ENCODE peak calls at places on chromosomes 1 and 21, in ten cellular contexts. One of them, this sample, is unnamed.

GRCh38 chr1:218439541-218440295 is 94.6 kb downstream of the TGFB2 start:
- DNase-seq in neural crest cell: no peak
- DNase-seq in A549: no peak
- DNase-seq in cardiac fibroblast: no peak
- DNase-seq in Calu3: no peak
- DNase-seq in cardiac muscle cell: no peak
- DNase-seq in foreskin fibroblast: no peak
- DNase-seq in mucosa of descending colon: no peak
- DNase-seq in astrocyte: peak
- DNase-seq in fibroblast of mammary gland: no peak
- DNase-seq in this sample: no peak

GRCh38 chr1:60171793-60172192 is 98.2 kb upstream of the C1orf87 start:
- DNase-seq in astrocyte: peak
- DNase-seq in cardiac muscle cell: no peak
- DNase-seq in fibroblast of mammary gland: peak
- DNase-seq in cardiac fibroblast: peak
- DNase-seq in Calu3: no peak
- DNase-seq in foreskin fibroblast: peak
- DNase-seq in A549: no peak
- DNase-seq in neural crest cell: no peak
- DNase-seq in mucosa of descending colon: no peak
- DNase-seq in this sample: peak

GRCh38 chr1:174932587-174932986 is 67.2 kb upstream of the CACYBP start:
- DNase-seq in A549: no peak
- DNase-seq in mucosa of descending colon: no peak
- DNase-seq in cardiac muscle cell: no peak
- DNase-seq in cardiac fibroblast: no peak
- DNase-seq in foreskin fibroblast: no peak
- DNase-seq in Calu3: no peak
- DNase-seq in neural crest cell: no peak
- DNase-seq in fibroblast of mammary gland: no peak
- DNase-seq in astrocyte: no peak
- DNase-seq in this sample: no peak

GRCh38 chr21:42360317-42360716 is 6.0 kb downstream of the TFF1 start:
- DNase-seq in mucosa of descending colon: no peak
- DNase-seq in foreskin fibroblast: no peak
- DNase-seq in fibroblast of mammary gland: no peak
- DNase-seq in A549: no peak
- DNase-seq in astrocyte: no peak
- DNase-seq in Calu3: no peak
- DNase-seq in cardiac fibroblast: no peak
- DNase-seq in cardiac muscle cell: no peak
- DNase-seq in neural crest cell: no peak
- DNase-seq in this sample: no peak

GRCh38 chr1:46549697-46550681 is 1.5 kb downstream of the KNCN start:
- DNase-seq in astrocyte: peak
- DNase-seq in foreskin fibroblast: no peak
- DNase-seq in fibroblast of mammary gland: peak
- DNase-seq in cardiac muscle cell: no peak
- DNase-seq in cardiac fibroblast: peak
- DNase-seq in Calu3: peak
- DNase-seq in A549: no peak
- DNase-seq in neural crest cell: peak
- DNase-seq in mucosa of descending colon: no peak
- DNase-seq in this sample: no peak

GRCh38 chr1:178031856-178032320 is 62.0 kb upstream of the RASAL2 start:
- DNase-seq in neural crest cell: peak
- DNase-seq in mucosa of descending colon: peak
- DNase-seq in foreskin fibroblast: peak
- DNase-seq in A549: peak
- DNase-seq in cardiac fibroblast: peak
- DNase-seq in astrocyte: peak
- DNase-seq in fibroblast of mammary gland: peak
- DNase-seq in cardiac muscle cell: peak
- DNase-seq in Calu3: peak
- DNase-seq in this sample: peak

GRCh38 chr1:108750476-108751191 is 4.2 kb downstream of the STXBP3 start:
- DNase-seq in astrocyte: peak
- DNase-seq in A549: no peak
- DNase-seq in fibroblast of mammary gland: peak
- DNase-seq in Calu3: no peak
- DNase-seq in mucosa of descending colon: no peak
- DNase-seq in foreskin fibroblast: no peak
- DNase-seq in cardiac muscle cell: no peak
- DNase-seq in cardiac fibroblast: peak
- DNase-seq in neural crest cell: no peak
- DNase-seq in this sample: no peak

GRCh38 chr1:53585116-53585515 is 125.9 kb downstream of the DMRTB1 start:
- DNase-seq in fibroblast of mammary gland: peak
- DNase-seq in astrocyte: peak
- DNase-seq in Calu3: no peak
- DNase-seq in A549: no peak
- DNase-seq in neural crest cell: no peak
- DNase-seq in foreskin fibroblast: no peak
- DNase-seq in mucosa of descending colon: no peak
- DNase-seq in cardiac fibroblast: peak
- DNase-seq in cardiac muscle cell: no peak
- DNase-seq in this sample: no peak

GRCh38 chr21:41137401-41137800 is 30.6 kb upstream of the BACE2 start:
- DNase-seq in neural crest cell: no peak
- DNase-seq in Calu3: no peak
- DNase-seq in fibroblast of mammary gland: no peak
- DNase-seq in A549: no peak
- DNase-seq in cardiac fibroblast: no peak
- DNase-seq in cardiac muscle cell: no peak
- DNase-seq in mucosa of descending colon: no peak
- DNase-seq in foreskin fibroblast: no peak
- DNase-seq in astrocyte: no peak
- DNase-seq in this sample: no peak

GRCh38 chr21:28375708-28376385 is 616.8 kb downstream of the LTN1 start:
- DNase-seq in A549: no peak
- DNase-seq in cardiac fibroblast: peak
- DNase-seq in fibroblast of mammary gland: peak
- DNase-seq in mucosa of descending colon: no peak
- DNase-seq in foreskin fibroblast: peak
- DNase-seq in Calu3: peak
- DNase-seq in neural crest cell: no peak
- DNase-seq in astrocyte: peak
- DNase-seq in cardiac muscle cell: no peak
- DNase-seq in this sample: no peak

GRCh38 chr21:36428789-36429671 is 43.8 kb downstream of the CHAF1B start:
- DNase-seq in neural crest cell: no peak
- DNase-seq in cardiac fibroblast: peak
- DNase-seq in foreskin fibroblast: no peak
- DNase-seq in A549: no peak
- DNase-seq in astrocyte: peak
- DNase-seq in cardiac muscle cell: no peak
- DNase-seq in Calu3: no peak
- DNase-seq in fibroblast of mammary gland: peak
- DNase-seq in mucosa of descending colon: no peak
- DNase-seq in this sample: no peak

GRCh38 chr1:100325415-100326324 is 26.6 kb upstream of the CDC14A start:
- DNase-seq in foreskin fibroblast: no peak
- DNase-seq in fibroblast of mammary gland: no peak
- DNase-seq in astrocyte: no peak
- DNase-seq in A549: no peak
- DNase-seq in cardiac muscle cell: no peak
- DNase-seq in mucosa of descending colon: no peak
- DNase-seq in cardiac fibroblast: no peak
- DNase-seq in Calu3: no peak
- DNase-seq in neural crest cell: no peak
- DNase-seq in this sample: no peak

GRCh38 chr1:173342766-173343165 is 134.4 kb upstream of the PRDX6 start:
- DNase-seq in cardiac fibroblast: peak
- DNase-seq in fibroblast of mammary gland: peak
- DNase-seq in mucosa of descending colon: no peak
- DNase-seq in astrocyte: no peak
- DNase-seq in Calu3: no peak
- DNase-seq in cardiac muscle cell: no peak
- DNase-seq in neural crest cell: no peak
- DNase-seq in A549: no peak
- DNase-seq in foreskin fibroblast: peak
- DNase-seq in this sample: no peak

GRCh38 chr1:207897188-207897587 is 13.7 kb downstream of the CD34 start:
- DNase-seq in astrocyte: peak
- DNase-seq in neural crest cell: no peak
- DNase-seq in cardiac fibroblast: peak
- DNase-seq in mucosa of descending colon: no peak
- DNase-seq in foreskin fibroblast: no peak
- DNase-seq in Calu3: no peak
- DNase-seq in fibroblast of mammary gland: no peak
- DNase-seq in cardiac muscle cell: peak
- DNase-seq in A549: no peak
- DNase-seq in this sample: no peak

GRCh38 chr1:205711105-205712048 is 31.1 kb upstream of the SLC45A3 start:
- DNase-seq in fibroblast of mammary gland: peak
- DNase-seq in A549: peak
- DNase-seq in cardiac muscle cell: peak
- DNase-seq in mucosa of descending colon: no peak
- DNase-seq in Calu3: peak
- DNase-seq in neural crest cell: peak
- DNase-seq in astrocyte: peak
- DNase-seq in foreskin fibroblast: peak
- DNase-seq in cardiac fibroblast: peak
- DNase-seq in this sample: peak

GRCh38 chr21:44783023-44783696 is 18.5 kb downstream of the UBE2G2 start:
- DNase-seq in astrocyte: no peak
- DNase-seq in mucosa of descending colon: no peak
- DNase-seq in neural crest cell: no peak
- DNase-seq in fibroblast of mammary gland: no peak
- DNase-seq in cardiac fibroblast: no peak
- DNase-seq in cardiac muscle cell: no peak
- DNase-seq in foreskin fibroblast: no peak
- DNase-seq in A549: no peak
- DNase-seq in Calu3: no peak
- DNase-seq in this sample: no peak

GRCh38 chr1:62794047-62794446 is 10.1 kb downstream of the ATG4C start:
- DNase-seq in Calu3: no peak
- DNase-seq in foreskin fibroblast: no peak
- DNase-seq in cardiac muscle cell: no peak
- DNase-seq in neural crest cell: no peak
- DNase-seq in astrocyte: no peak
- DNase-seq in A549: no peak
- DNase-seq in fibroblast of mammary gland: no peak
- DNase-seq in cardiac fibroblast: no peak
- DNase-seq in mucosa of descending colon: no peak
- DNase-seq in this sample: no peak

GRCh38 chr21:21051109-21052055 is 53.2 kb downstream of the NCAM2 start:
- DNase-seq in cardiac fibroblast: no peak
- DNase-seq in cardiac muscle cell: no peak
- DNase-seq in foreskin fibroblast: no peak
- DNase-seq in A549: no peak
- DNase-seq in astrocyte: no peak
- DNase-seq in mucosa of descending colon: no peak
- DNase-seq in Calu3: no peak
- DNase-seq in neural crest cell: no peak
- DNase-seq in fibroblast of mammary gland: no peak
- DNase-seq in this sample: no peak

GRCh38 chr1:48023488-48023887 is 26.3 kb upstream of the TRABD2B start:
- DNase-seq in neural crest cell: no peak
- DNase-seq in fibroblast of mammary gland: no peak
- DNase-seq in cardiac muscle cell: no peak
- DNase-seq in foreskin fibroblast: no peak
- DNase-seq in mucosa of descending colon: no peak
- DNase-seq in Calu3: no peak
- DNase-seq in cardiac fibroblast: no peak
- DNase-seq in A549: no peak
- DNase-seq in astrocyte: no peak
- DNase-seq in this sample: no peak

GRCh38 chr1:233912447-233912846 is 8.0 kb downstream of the SLC35F3 start:
- DNase-seq in Calu3: no peak
- DNase-seq in fibroblast of mammary gland: no peak
- DNase-seq in foreskin fibroblast: no peak
- DNase-seq in neural crest cell: no peak
- DNase-seq in mucosa of descending colon: no peak
- DNase-seq in cardiac fibroblast: no peak
- DNase-seq in A549: no peak
- DNase-seq in cardiac muscle cell: no peak
- DNase-seq in astrocyte: no peak
- DNase-seq in this sample: no peak
- TF ChIP-seq CTCF in Calu3: no peak
- TF ChIP-seq CTCF in fibroblast of mammary gland: no peak
- TF ChIP-seq CTCF in foreskin fibroblast: no peak
- TF ChIP-seq CTCF in neural crest cell: no peak
- TF ChIP-seq CTCF in mucosa of descending colon: no peak
- TF ChIP-seq CTCF in cardiac fibroblast: no peak
- TF ChIP-seq CTCF in A549: no peak
- TF ChIP-seq CTCF in cardiac muscle cell: no peak
- TF ChIP-seq CTCF in astrocyte: no peak
- TF ChIP-seq CTCF in this sample: no peak

GRCh38 chr1:155513300-155513926 is 49.2 kb downstream of the ASH1L start:
- DNase-seq in neural crest cell: no peak
- DNase-seq in foreskin fibroblast: peak
- DNase-seq in A549: peak
- DNase-seq in cardiac muscle cell: no peak
- DNase-seq in fibroblast of mammary gland: peak
- DNase-seq in cardiac fibroblast: peak
- DNase-seq in Calu3: no peak
- DNase-seq in mucosa of descending colon: no peak
- DNase-seq in astrocyte: peak
- DNase-seq in this sample: peak
- TF ChIP-seq CTCF in neural crest cell: no peak
- TF ChIP-seq CTCF in foreskin fibroblast: no peak
- TF ChIP-seq CTCF in A549: no peak
- TF ChIP-seq CTCF in cardiac muscle cell: peak
- TF ChIP-seq CTCF in fibroblast of mammary gland: peak
- TF ChIP-seq CTCF in cardiac fibroblast: peak
- TF ChIP-seq CTCF in Calu3: no peak
- TF ChIP-seq CTCF in mucosa of descending colon: no peak
- TF ChIP-seq CTCF in astrocyte: no peak
- TF ChIP-seq CTCF in this sample: no peak

GRCh38 chr1:14571810-14572767 is 26.4 kb upstream of the KAZN start:
- DNase-seq in cardiac fibroblast: no peak
- DNase-seq in fibroblast of mammary gland: peak
- DNase-seq in astrocyte: no peak
- DNase-seq in A549: no peak
- DNase-seq in neural crest cell: peak
- DNase-seq in cardiac muscle cell: no peak
- DNase-seq in mucosa of descending colon: no peak
- DNase-seq in foreskin fibroblast: no peak
- DNase-seq in Calu3: no peak
- DNase-seq in this sample: no peak
- TF ChIP-seq CTCF in cardiac fibroblast: no peak
- TF ChIP-seq CTCF in fibroblast of mammary gland: peak
- TF ChIP-seq CTCF in astrocyte: peak
- TF ChIP-seq CTCF in A549: no peak
- TF ChIP-seq CTCF in neural crest cell: peak
- TF ChIP-seq CTCF in cardiac muscle cell: peak
- TF ChIP-seq CTCF in mucosa of descending colon: no peak
- TF ChIP-seq CTCF in foreskin fibroblast: no peak
- TF ChIP-seq CTCF in Calu3: no peak
- TF ChIP-seq CTCF in this sample: peak

GRCh38 chr1:240883490-240883889 is 271.5 kb upstream of the GREM2 start:
- DNase-seq in astrocyte: no peak
- DNase-seq in A549: no peak
- DNase-seq in foreskin fibroblast: no peak
- DNase-seq in fibroblast of mammary gland: no peak
- DNase-seq in cardiac fibroblast: no peak
- DNase-seq in Calu3: no peak
- DNase-seq in cardiac muscle cell: no peak
- DNase-seq in neural crest cell: no peak
- DNase-seq in mucosa of descending colon: no peak
- DNase-seq in this sample: no peak

GRCh38 chr1:240888787-240889048 is 276.8 kb upstream of the GREM2 start:
- DNase-seq in neural crest cell: no peak
- DNase-seq in astrocyte: no peak
- DNase-seq in foreskin fibroblast: no peak
- DNase-seq in mucosa of descending colon: no peak
- DNase-seq in fibroblast of mammary gland: no peak
- DNase-seq in cardiac fibroblast: no peak
- DNase-seq in Calu3: no peak
- DNase-seq in cardiac muscle cell: no peak
- DNase-seq in A549: no peak
- DNase-seq in this sample: no peak

GRCh38 chr1:240888039-240888786 is 276.3 kb upstream of the GREM2 start:
- DNase-seq in Calu3: peak
- DNase-seq in cardiac muscle cell: peak
- DNase-seq in foreskin fibroblast: no peak
- DNase-seq in cardiac fibroblast: peak
- DNase-seq in fibroblast of mammary gland: peak
- DNase-seq in astrocyte: no peak
- DNase-seq in A549: peak
- DNase-seq in neural crest cell: peak
- DNase-seq in mucosa of descending colon: no peak
- DNase-seq in this sample: no peak
- TF ChIP-seq CTCF in Calu3: peak
- TF ChIP-seq CTCF in cardiac muscle cell: peak
- TF ChIP-seq CTCF in foreskin fibroblast: peak
- TF ChIP-seq CTCF in cardiac fibroblast: peak
- TF ChIP-seq CTCF in fibroblast of mammary gland: peak
- TF ChIP-seq CTCF in astrocyte: peak
- TF ChIP-seq CTCF in A549: peak
- TF ChIP-seq CTCF in neural crest cell: peak
- TF ChIP-seq CTCF in mucosa of descending colon: peak
- TF ChIP-seq CTCF in this sample: peak